ENCODE peak calls at places on chromosomes 2 and 18, in five cellular contexts. One of them, this sample, is unnamed.

GRCh38 chr18:9719421-9719981 is 11.4 kb downstream of the RAB31 start:
- DNase-seq in PC-3: peak
- DNase-seq in SK-N-MC: no peak
- DNase-seq in K562: no peak
- DNase-seq in GM12878: no peak
- DNase-seq in this sample: no peak

GRCh38 chr2:188976545-188977268 is 2.5 kb downstream of the COL3A1 start:
- DNase-seq in PC-3: peak
- DNase-seq in SK-N-MC: peak
- DNase-seq in K562: no peak
- DNase-seq in GM12878: no peak
- DNase-seq in this sample: no peak

GRCh38 chr2:113182471-113183260 is 8.9 kb downstream of the PSD4 start:
- DNase-seq in PC-3: no peak
- DNase-seq in SK-N-MC: no peak
- DNase-seq in K562: no peak
- DNase-seq in GM12878: no peak
- DNase-seq in this sample: no peak

GRCh38 chr2:177020524-177021119 is 192.0 kb upstream of the HNRNPA3 start:
- DNase-seq in PC-3: no peak
- DNase-seq in SK-N-MC: no peak
- DNase-seq in K562: no peak
- DNase-seq in GM12878: no peak
- DNase-seq in this sample: no peak

GRCh38 chr18:28884304-28884703 is 707.4 kb upstream of the CDH2 start:
- DNase-seq in PC-3: peak
- DNase-seq in SK-N-MC: no peak
- DNase-seq in K562: no peak
- DNase-seq in GM12878: no peak
- DNase-seq in this sample: no peak

GRCh38 chr2:54632733-54633692 is 90.4 kb upstream of the EML6 start:
- DNase-seq in PC-3: no peak
- DNase-seq in SK-N-MC: no peak
- DNase-seq in K562: no peak
- DNase-seq in GM12878: no peak
- DNase-seq in this sample: no peak

GRCh38 chr2:161159829-161160225 is 401 bp upstream of the TANK start:
- DNase-seq in PC-3: no peak
- DNase-seq in SK-N-MC: no peak
- DNase-seq in K562: no peak
- DNase-seq in GM12878: no peak
- DNase-seq in this sample: no peak

GRCh38 chr2:105144128-105144940 is 97.2 kb upstream of the GPR45 start:
- DNase-seq in PC-3: no peak
- DNase-seq in SK-N-MC: no peak
- DNase-seq in K562: no peak
- DNase-seq in GM12878: no peak
- DNase-seq in this sample: no peak

GRCh38 chr2:101627284-101628049 is 70.0 kb upstream of the MAP4K4 start:
- DNase-seq in PC-3: no peak
- DNase-seq in SK-N-MC: no peak
- DNase-seq in K562: no peak
- DNase-seq in GM12878: no peak
- DNase-seq in this sample: no peak

GRCh38 chr2:188285049-188285448 is 6.6 kb upstream of the GULP1 start:
- DNase-seq in PC-3: no peak
- DNase-seq in SK-N-MC: no peak
- DNase-seq in K562: no peak
- DNase-seq in GM12878: no peak
- DNase-seq in this sample: no peak

GRCh38 chr2:73203055-73203681 is 794 bp downstream of the NOTO start:
- DNase-seq in PC-3: no peak
- DNase-seq in SK-N-MC: no peak
- DNase-seq in K562: no peak
- DNase-seq in GM12878: no peak
- DNase-seq in this sample: no peak

GRCh38 chr2:145561152-145561551 is 1041.2 kb upstream of the ZEB2 start:
- DNase-seq in PC-3: peak
- DNase-seq in SK-N-MC: no peak
- DNase-seq in K562: no peak
- DNase-seq in GM12878: no peak
- DNase-seq in this sample: no peak

GRCh38 chr2:392921-393270 is 105.0 kb upstream of the ALKAL2 start:
- DNase-seq in PC-3: no peak
- DNase-seq in SK-N-MC: no peak
- DNase-seq in K562: no peak
- DNase-seq in GM12878: no peak
- DNase-seq in this sample: no peak

GRCh38 chr18:27004056-27004829 is 138.7 kb upstream of the AQP4 start:
- DNase-seq in PC-3: peak
- DNase-seq in SK-N-MC: no peak
- DNase-seq in K562: no peak
- DNase-seq in GM12878: no peak
- DNase-seq in this sample: no peak

GRCh38 chr2:26327291-26328272 is 18.4 kb upstream of the SELENOI start:
- DNase-seq in PC-3: no peak
- DNase-seq in SK-N-MC: no peak
- DNase-seq in K562: no peak
- DNase-seq in GM12878: no peak
- DNase-seq in this sample: no peak

GRCh38 chr2:71453404-71454220 is at the start of gene DYSF:
- DNase-seq in PC-3: peak
- DNase-seq in SK-N-MC: no peak
- DNase-seq in K562: peak
- DNase-seq in GM12878: no peak
- DNase-seq in this sample: no peak

GRCh38 chr2:189210250-189211075 is 30.9 kb upstream of the COL5A2 start:
- DNase-seq in PC-3: peak
- DNase-seq in SK-N-MC: no peak
- DNase-seq in K562: peak
- DNase-seq in GM12878: no peak
- DNase-seq in this sample: no peak

GRCh38 chr18:62881509-62882016 is 166.2 kb downstream of the PHLPP1 start:
- DNase-seq in PC-3: peak
- DNase-seq in SK-N-MC: no peak
- DNase-seq in K562: peak
- DNase-seq in GM12878: no peak
- DNase-seq in this sample: no peak

GRCh38 chr2:101745711-101746694 is 48.5 kb downstream of the MAP4K4 start:
- DNase-seq in PC-3: peak
- DNase-seq in SK-N-MC: peak
- DNase-seq in K562: no peak
- DNase-seq in GM12878: no peak
- DNase-seq in this sample: no peak

GRCh38 chr2:235594041-235594440 is 100.2 kb downstream of the AGAP1 start:
- DNase-seq in PC-3: peak
- DNase-seq in SK-N-MC: peak
- DNase-seq in K562: peak
- DNase-seq in GM12878: no peak
- DNase-seq in this sample: peak

GRCh38 chr2:148876190-148876588 is 1.2 kb downstream of the KIF5C start:
- DNase-seq in PC-3: no peak
- DNase-seq in SK-N-MC: no peak
- DNase-seq in K562: no peak
- DNase-seq in GM12878: no peak
- DNase-seq in this sample: no peak

GRCh38 chr18:3605562-3606443 is 155.8 kb downstream of the TGIF1 start:
- DNase-seq in PC-3: peak
- DNase-seq in SK-N-MC: no peak
- DNase-seq in K562: no peak
- DNase-seq in GM12878: no peak
- DNase-seq in this sample: no peak

GRCh38 chr18:8627540-8627939 is 18.3 kb downstream of the RAB12 start:
- DNase-seq in PC-3: no peak
- DNase-seq in SK-N-MC: no peak
- DNase-seq in K562: no peak
- DNase-seq in GM12878: no peak
- DNase-seq in this sample: no peak

GRCh38 chr2:25528173-25528572 is 145.2 kb downstream of the DTNB start:
- DNase-seq in PC-3: peak
- DNase-seq in SK-N-MC: no peak
- DNase-seq in K562: no peak
- DNase-seq in GM12878: no peak
- DNase-seq in this sample: no peak

GRCh38 chr2:28648147-28648546 is 103.5 kb upstream of the PPP1CB start:
- DNase-seq in PC-3: peak
- DNase-seq in SK-N-MC: no peak
- DNase-seq in K562: no peak
- DNase-seq in GM12878: no peak
- DNase-seq in this sample: no peak

GRCh38 chr18:23883277-23883790 is 131.2 kb upstream of the TTC39C start:
- DNase-seq in PC-3: no peak
- DNase-seq in SK-N-MC: no peak
- DNase-seq in K562: no peak
- DNase-seq in GM12878: no peak
- DNase-seq in this sample: no peak

GRCh38 chr2:86048383-86048701 is 57.3 kb downstream of the POLR1A start:
- DNase-seq in PC-3: no peak
- DNase-seq in SK-N-MC: no peak
- DNase-seq in K562: no peak
- DNase-seq in GM12878: no peak
- DNase-seq in this sample: no peak

GRCh38 chr2:183124957-183125255 is 663 bp downstream of the NUP35 start:
- DNase-seq in PC-3: no peak
- DNase-seq in SK-N-MC: no peak
- DNase-seq in K562: no peak
- DNase-seq in GM12878: peak
- DNase-seq in this sample: no peak

GRCh38 chr2:183126635-183127034 is 2.4 kb downstream of the NUP35 start:
- DNase-seq in PC-3: peak
- DNase-seq in SK-N-MC: no peak
- DNase-seq in K562: no peak
- DNase-seq in GM12878: no peak
- DNase-seq in this sample: no peak

GRCh38 chr2:183124222-183124956 is at the start of gene NUP35:
- DNase-seq in PC-3: peak
- DNase-seq in SK-N-MC: peak
- DNase-seq in K562: peak
- DNase-seq in GM12878: peak
- DNase-seq in this sample: peak

GRCh38 chr2:183123959-183124221 is 353 bp upstream of the NUP35 start:
- DNase-seq in PC-3: no peak
- DNase-seq in SK-N-MC: no peak
- DNase-seq in K562: no peak
- DNase-seq in GM12878: no peak
- DNase-seq in this sample: no peak

DNA sequence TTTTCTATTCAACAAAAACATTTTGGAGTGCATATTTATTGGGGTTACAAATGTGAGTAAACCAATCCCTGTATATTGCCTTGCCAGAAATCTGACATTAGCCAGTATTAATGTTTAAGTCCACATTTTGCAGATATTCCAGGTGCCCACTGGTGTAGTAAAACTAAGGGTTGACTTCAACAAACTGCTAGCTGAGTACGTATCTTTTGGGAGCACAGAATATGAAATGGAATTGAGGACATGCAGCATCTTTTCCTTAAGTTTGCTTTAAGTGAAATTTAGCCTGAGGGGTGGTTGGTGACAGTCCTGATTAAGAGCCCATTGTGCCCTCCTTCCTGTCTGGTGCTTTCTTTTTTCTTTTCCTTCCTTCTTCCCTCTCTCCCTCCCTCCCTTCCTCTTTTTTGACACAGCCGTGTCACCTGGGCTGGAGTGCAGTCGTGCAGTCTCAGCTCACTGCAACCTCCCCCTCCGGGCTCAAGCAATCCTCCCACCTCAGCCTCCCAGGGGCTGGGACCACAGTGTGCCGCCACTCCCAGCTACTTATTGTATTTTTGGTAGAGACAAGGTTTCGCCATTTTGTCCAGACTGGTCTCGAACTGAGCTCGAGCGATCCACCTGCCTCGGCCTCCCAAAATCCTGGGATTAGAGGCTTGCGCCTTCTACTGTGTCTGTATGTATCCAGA is 1.6 kb downstream of the NUP35 start:
- DNase-seq in PC-3: peak
- DNase-seq in SK-N-MC: no peak
- DNase-seq in K562: no peak
- DNase-seq in GM12878: no peak
- DNase-seq in this sample: no peak
- H3K9ac ChIP-seq in PC-3: peak
- H3K9ac ChIP-seq in SK-N-MC: peak
- H3K9ac ChIP-seq in K562: peak
- H3K9ac ChIP-seq in GM12878: peak
- H3K9ac ChIP-seq in this sample: peak

DNA sequence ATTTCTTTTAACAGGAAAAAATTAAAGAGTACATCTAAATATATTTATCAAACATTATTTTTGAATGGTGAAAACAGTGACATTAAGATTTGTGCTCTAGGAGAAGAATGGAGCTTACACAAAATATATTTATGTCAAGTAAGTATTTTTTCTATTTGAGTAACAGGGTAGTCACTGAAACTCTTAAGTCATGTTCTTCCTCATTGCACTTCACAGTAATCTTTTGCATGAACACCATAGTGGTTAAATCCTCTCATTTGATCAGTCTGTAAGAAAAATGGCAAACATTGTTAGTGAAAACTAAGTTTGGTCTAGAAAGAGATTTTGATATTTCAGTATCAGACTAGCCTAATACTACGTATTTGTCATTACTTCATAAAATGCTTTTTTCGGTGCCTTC is 8.1 kb downstream of the GMCL1 start:
- DNase-seq in PC-3: no peak
- DNase-seq in SK-N-MC: no peak
- DNase-seq in K562: no peak
- DNase-seq in GM12878: no peak
- DNase-seq in this sample: no peak
- H3K9ac ChIP-seq in PC-3: no peak
- H3K9ac ChIP-seq in SK-N-MC: no peak
- H3K9ac ChIP-seq in K562: no peak
- H3K9ac ChIP-seq in GM12878: no peak
- H3K9ac ChIP-seq in this sample: no peak

GRCh38 chr2:200797242-200797770 is 14.4 kb upstream of the BZW1 start:
- DNase-seq in PC-3: no peak
- DNase-seq in SK-N-MC: no peak
- DNase-seq in K562: peak
- DNase-seq in GM12878: no peak
- DNase-seq in this sample: no peak
- H3K9ac ChIP-seq in PC-3: no peak
- H3K9ac ChIP-seq in SK-N-MC: no peak
- H3K9ac ChIP-seq in K562: peak
- H3K9ac ChIP-seq in GM12878: no peak
- H3K9ac ChIP-seq in this sample: no peak

GRCh38 chr18:11587432-11587831 is 22.0 kb upstream of the SLC35G4 start:
- DNase-seq in PC-3: no peak
- DNase-seq in SK-N-MC: no peak
- DNase-seq in K562: no peak
- DNase-seq in GM12878: no peak
- DNase-seq in this sample: peak
- H3K9ac ChIP-seq in PC-3: no peak
- H3K9ac ChIP-seq in SK-N-MC: no peak
- H3K9ac ChIP-seq in K562: no peak
- H3K9ac ChIP-seq in GM12878: no peak
- H3K9ac ChIP-seq in this sample: no peak

GRCh38 chr2:141611981-141612380 is 518.8 kb downstream of the LRP1B start:
- DNase-seq in PC-3: peak
- DNase-seq in SK-N-MC: no peak
- DNase-seq in K562: no peak
- DNase-seq in GM12878: no peak
- DNase-seq in this sample: no peak
- H3K9ac ChIP-seq in PC-3: peak
- H3K9ac ChIP-seq in SK-N-MC: no peak
- H3K9ac ChIP-seq in K562: no peak
- H3K9ac ChIP-seq in GM12878: no peak
- H3K9ac ChIP-seq in this sample: no peak

This sample was measured in MM.1S.